ENCODE peak calls at places on chromosome 18, in four cellular contexts. E is stimulated activated CD4-positive, alpha-beta T cell treated with anti-CD3 and anti-CD28 coated beads, TNF-alpha, amount 100 ng/mL, for 4 hours; K is frontal cortex; X is naive B cell. C is an unnamed sample.

GRCh38 chr18:28284132-28284531 is 107.2 kb upstream of the CDH2 start:
- DNase-seq in E (no peak), K (no peak), X (no peak), C (no peak)

GRCh38 chr18:49611316-49611715 is 49.5 kb downstream of the LIPG start:
- DNase-seq in X (no peak), K (no peak), E (no peak), C (no peak)

GRCh38 chr18:74217476-74218143 is 69.3 kb downstream of the TIMM21 start:
- DNase-seq in X (no peak), E (no peak), K (no peak), C (no peak)

GRCh38 chr18:50896093-50896492 is 17.2 kb downstream of the ME2 start:
- DNase-seq in K (no peak), X (no peak), E (no peak), C (no peak)

GRCh38 chr18:26233208-26233607 is 7.0 kb downstream of the TAF4B start:
- DNase-seq in E (no peak), K (no peak), X (no peak), C (no peak)

GRCh38 chr18:9755603-9756002 is 47.5 kb downstream of the RAB31 start:
- DNase-seq in E (no peak), K (no peak), X (no peak), C (no peak)

GRCh38 chr18:37244618-37245017 is 321.0 kb downstream of the CELF4 start:
- DNase-seq in E (no peak), K (no peak), X (no peak), C (no peak)

GRCh38 chr18:46416706-46417638 is 240.0 kb downstream of the LOXHD1 start:
- DNase-seq in X (no peak), E (no peak), K (no peak), C (no peak)

GRCh38 chr18:2515408-2515807 is 55.9 kb downstream of the METTL4 start:
- DNase-seq in E (no peak), K (peak), X (no peak), C (no peak)

GRCh38 chr18:26617151-26617554 is 68.8 kb upstream of the KCTD1 start:
- DNase-seq in E (no peak), X (no peak), K (no peak), C (no peak)

GRCh38 chr18:50819027-50819726 is 639 bp downstream of the MRO start:
- DNase-seq in K (peak), E (no peak), X (no peak), C (no peak)

GRCh38 chr18:46536215-46536874 is 120.7 kb downstream of the LOXHD1 start:
- DNase-seq in X (no peak), K (no peak), E (no peak), C (no peak)

GRCh38 chr18:44773640-44774155 is 93.0 kb downstream of the SETBP1 start:
- DNase-seq in K (no peak), E (no peak), X (no peak), C (no peak)

GRCh38 chr18:74898965-74899364 is 301.3 kb downstream of the ZNF407 start:
- DNase-seq in X (no peak), K (no peak), E (no peak), C (no peak)

GRCh38 chr18:42706029-42706608 is 409.4 kb downstream of the RIT2 start:
- DNase-seq in X (no peak), E (no peak), K (no peak), C (no peak)

GRCh38 chr18:67379991-67380390 is 136.5 kb downstream of the DSEL start:
- DNase-seq in X (no peak), E (no peak), K (no peak), C (no peak)

C was measured in activated B cell treated with CpG ODN at 0.5 μM for 24 hours.